ENCODE peak calls at places on chromosomes 2 and 18, in seven cellular contexts. I is dorsolateral prefrontal cortex; A is HT-29; Y is nucleus accumbens; B is fibroblast of villous mesenchyme; Z is stimulated activated CD4-positive, alpha-beta T cell treated with anti-CD3 and anti-CD28 coated beads, Interleukin-2, amount 100 ng/mL, for 48 hours; M is pancreas. T is an unnamed sample.

GRCh38 chr18:58997811-58998337 is 133.2 kb downstream of the ZNF532 start:
- DNase-seq in I (no peak), A (no peak), Y (no peak), B (peak), Z (no peak), M (no peak), T (no peak)

GRCh38 chr2:119306196-119306590 is 60.4 kb downstream of the C2orf76 start:
- DNase-seq in I (no peak), A (no peak), Y (no peak), B (no peak), Z (no peak), M (no peak), T (no peak)

GRCh38 chr2:47357475-47357874 is 45.5 kb upstream of the MSH2 start:
- DNase-seq in I (no peak), A (peak), Y (no peak), B (peak), Z (no peak), M (no peak), T (no peak)

GRCh38 chr2:200728630-200729029 is 83.1 kb upstream of the BZW1 start:
- DNase-seq in I (no peak), A (no peak), Y (no peak), B (peak), Z (no peak), M (no peak), T (no peak)

GRCh38 chr2:8076453-8077284 is 605.2 kb upstream of the ID2 start:
- DNase-seq in I (no peak), A (no peak), Y (no peak), B (no peak), Z (no peak), M (no peak), T (no peak)

GRCh38 chr2:82215212-82215611 is 1910.7 kb upstream of the LRRTM1 start:
- DNase-seq in I (no peak), A (no peak), Y (no peak), B (no peak), Z (no peak), M (no peak), T (no peak)

GRCh38 chr2:194079989-194080388 is 1577.0 kb upstream of the SLC39A10 start:
- DNase-seq in I (no peak), A (no peak), Y (no peak), B (no peak), Z (no peak), M (no peak), T (no peak)

GRCh38 chr2:170747921-170748320 is 22.3 kb upstream of the ERICH2 start:
- DNase-seq in I (no peak), A (no peak), Y (no peak), B (peak), Z (no peak), M (no peak), T (no peak)

GRCh38 chr18:55031576-55031975 is 72.3 kb upstream of the CCDC68 start:
- DNase-seq in I (no peak), A (no peak), Y (no peak), B (no peak), Z (no peak), M (no peak), T (no peak)

GRCh38 chr18:36828157-36828629 is 609 bp downstream of the TPGS2 start:
- DNase-seq in I (no peak), A (peak), Y (no peak), B (peak), Z (peak), M (no peak), T (no peak)

GRCh38 chr2:177474904-177475474 is 82.4 kb downstream of the AGPS start:
- DNase-seq in I (no peak), A (no peak), Y (no peak), B (peak), Z (no peak), M (no peak), T (no peak)

GRCh38 chr2:239666855-239667376 is 266.1 kb upstream of the HDAC4 start:
- DNase-seq in I (no peak), A (no peak), Y (no peak), B (no peak), Z (no peak), M (no peak), T (no peak)

GRCh38 chr2:234289789-234290188 is 207.1 kb downstream of the ARL4C start:
- DNase-seq in I (no peak), A (no peak), Y (no peak), B (peak), Z (no peak), M (no peak), T (peak)

GRCh38 chr18:10041180-10041579 is 127.4 kb downstream of the VAPA start:
- DNase-seq in I (no peak), A (no peak), Y (no peak), B (peak), Z (no peak), M (peak), T (no peak)

GRCh38 chr18:3425450-3425849 is 24.5 kb upstream of the TGIF1 start:
- DNase-seq in I (no peak), A (no peak), Y (no peak), B (no peak), Z (no peak), M (no peak), T (no peak)

T was measured in GM20000.